ENCODE peak calls at places on chromosomes 2 and 18, in seven cellular contexts. One of them, this sample, is unnamed.

GRCh38 chr2:37343537-37344434 is 644 bp upstream of the QPCT start:
- DNase-seq in GM12865: no peak
- DNase-seq in RWPE1: peak; percentile 31
- DNase-seq in cardiac fibroblast: peak; percentile 69
- DNase-seq in chondrocyte: no peak
- DNase-seq in coronary artery: no peak
- DNase-seq in right atrium auricular region: no peak
- DNase-seq in this sample: no peak

GRCh38 chr2:239566162-239566994 is 165.6 kb upstream of the HDAC4 start:
- DNase-seq in GM12865: no peak
- DNase-seq in RWPE1: no peak
- DNase-seq in cardiac fibroblast: no peak
- DNase-seq in chondrocyte: no peak
- DNase-seq in coronary artery: peak; percentile 55
- DNase-seq in right atrium auricular region: no peak
- DNase-seq in this sample: no peak

GRCh38 chr2:174048238-174048637 is 83.1 kb upstream of the SP3 start:
- DNase-seq in GM12865: peak; percentile 28
- DNase-seq in RWPE1: no peak
- DNase-seq in cardiac fibroblast: no peak
- DNase-seq in chondrocyte: no peak
- DNase-seq in coronary artery: no peak
- DNase-seq in right atrium auricular region: no peak
- DNase-seq in this sample: peak; percentile 45

GRCh38 chr2:141348481-141348880 is 782.3 kb downstream of the LRP1B start:
- DNase-seq in GM12865: no peak
- DNase-seq in RWPE1: no peak
- DNase-seq in cardiac fibroblast: no peak
- DNase-seq in chondrocyte: no peak
- DNase-seq in coronary artery: no peak
- DNase-seq in right atrium auricular region: no peak
- DNase-seq in this sample: no peak

GRCh38 chr2:219402665-219403515 is 15.2 kb upstream of the DNPEP start:
- DNase-seq in GM12865: peak; percentile 70
- DNase-seq in RWPE1: peak; percentile 76
- DNase-seq in cardiac fibroblast: peak; percentile 91
- DNase-seq in chondrocyte: peak; percentile 47
- DNase-seq in coronary artery: no peak
- DNase-seq in right atrium auricular region: peak; percentile 80
- DNase-seq in this sample: peak; percentile 77

GRCh38 chr2:55862673-55863390 is 60.8 kb downstream of the EFEMP1 start:
- DNase-seq in GM12865: no peak
- DNase-seq in RWPE1: peak; percentile 88
- DNase-seq in cardiac fibroblast: peak; percentile 99
- DNase-seq in chondrocyte: no peak
- DNase-seq in coronary artery: peak; percentile 81
- DNase-seq in right atrium auricular region: peak; percentile 85
- DNase-seq in this sample: no peak

GRCh38 chr18:5207471-5207870 is 10.4 kb upstream of the AKAIN1 start:
- DNase-seq in GM12865: no peak
- DNase-seq in RWPE1: no peak
- DNase-seq in cardiac fibroblast: no peak
- DNase-seq in chondrocyte: no peak
- DNase-seq in coronary artery: no peak
- DNase-seq in right atrium auricular region: no peak
- DNase-seq in this sample: no peak

GRCh38 chr2:133452561-133452960 is 115.7 kb downstream of the NCKAP5 start:
- DNase-seq in GM12865: no peak
- DNase-seq in RWPE1: peak; percentile 66
- DNase-seq in cardiac fibroblast: no peak
- DNase-seq in chondrocyte: no peak
- DNase-seq in coronary artery: no peak
- DNase-seq in right atrium auricular region: no peak
- DNase-seq in this sample: no peak

GRCh38 chr2:67463810-67464209 is 66.7 kb downstream of the ETAA1 start:
- DNase-seq in GM12865: no peak
- DNase-seq in RWPE1: peak; percentile 92
- DNase-seq in cardiac fibroblast: no peak
- DNase-seq in chondrocyte: no peak
- DNase-seq in coronary artery: no peak
- DNase-seq in right atrium auricular region: no peak
- DNase-seq in this sample: no peak

GRCh38 chr2:79389475-79389874 is 123.4 kb upstream of the CTNNA2 start:
- DNase-seq in GM12865: no peak
- DNase-seq in RWPE1: no peak
- DNase-seq in cardiac fibroblast: no peak
- DNase-seq in chondrocyte: no peak
- DNase-seq in coronary artery: no peak
- DNase-seq in right atrium auricular region: no peak
- DNase-seq in this sample: no peak

GRCh38 chr2:43269074-43269572 is 42.7 kb upstream of the ZFP36L2 start:
- DNase-seq in GM12865: no peak
- DNase-seq in RWPE1: no peak
- DNase-seq in cardiac fibroblast: peak; percentile 98
- DNase-seq in chondrocyte: no peak
- DNase-seq in coronary artery: peak; percentile 98
- DNase-seq in right atrium auricular region: peak; percentile 98
- DNase-seq in this sample: no peak

GRCh38 chr2:172082944-172083718 is 2.2 kb upstream of the DLX1 start:
- DNase-seq in GM12865: no peak
- DNase-seq in RWPE1: no peak
- DNase-seq in cardiac fibroblast: no peak
- DNase-seq in chondrocyte: no peak
- DNase-seq in coronary artery: no peak
- DNase-seq in right atrium auricular region: no peak
- DNase-seq in this sample: peak; percentile 29

GRCh38 chr2:227106845-227107759 is 56.9 kb downstream of the COL4A4 start:
- DNase-seq in GM12865: peak; percentile 52
- DNase-seq in RWPE1: peak; percentile 38
- DNase-seq in cardiac fibroblast: peak; percentile 77
- DNase-seq in chondrocyte: no peak
- DNase-seq in coronary artery: no peak
- DNase-seq in right atrium auricular region: no peak
- DNase-seq in this sample: peak; percentile 24

DNA sequence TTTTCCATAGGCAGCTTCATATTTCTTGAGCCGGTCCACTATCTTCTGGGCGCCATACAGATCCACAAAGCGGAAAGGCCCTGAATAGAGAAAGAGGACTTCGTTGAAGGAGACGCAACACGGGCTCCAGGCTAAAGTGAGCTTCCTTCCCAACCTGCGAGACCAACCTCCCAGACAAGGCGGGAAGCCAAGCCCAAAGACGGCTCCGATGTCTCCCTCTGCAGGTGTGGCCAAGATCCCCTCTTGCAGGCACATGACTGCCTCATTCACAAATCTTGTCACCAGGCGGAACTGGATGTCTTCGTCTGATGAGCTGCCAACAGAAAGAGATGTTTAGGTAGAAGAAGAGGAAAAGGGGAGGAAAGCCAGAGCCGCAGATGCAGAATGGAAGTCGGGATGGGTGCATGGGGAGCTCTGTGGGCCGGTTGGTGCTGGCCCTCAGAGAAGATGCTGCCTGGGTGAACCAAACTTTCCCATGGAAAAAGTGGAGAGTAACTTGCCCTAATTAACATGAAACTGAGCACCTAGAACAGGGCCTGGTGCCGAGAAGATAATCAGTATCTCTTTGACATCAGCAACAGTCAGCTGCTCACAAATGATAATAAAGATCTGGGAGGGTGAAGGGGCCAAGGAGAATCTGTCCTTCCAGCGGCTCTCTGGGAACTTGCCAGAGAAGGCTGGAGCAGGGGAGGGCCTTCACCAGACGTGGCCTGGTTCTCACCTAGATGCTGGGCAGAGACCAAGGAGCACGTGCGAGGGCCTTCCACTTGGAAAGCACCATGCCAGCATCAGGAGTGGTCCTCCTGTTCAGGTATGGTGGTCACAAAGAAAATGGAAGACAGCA is 18.6 kb downstream of the GAREM2 start:
- DNase-seq in GM12865: no peak
- DNase-seq in RWPE1: no peak
- DNase-seq in cardiac fibroblast: no peak
- DNase-seq in chondrocyte: no peak
- DNase-seq in coronary artery: no peak
- DNase-seq in right atrium auricular region: no peak
- DNase-seq in this sample: no peak
- TF ChIP-seq CTCF in GM12865: no peak
- TF ChIP-seq CTCF in RWPE1: no peak
- TF ChIP-seq CTCF in cardiac fibroblast: no peak
- TF ChIP-seq CTCF in chondrocyte: no peak
- TF ChIP-seq CTCF in coronary artery: no peak
- TF ChIP-seq CTCF in right atrium auricular region: no peak
- TF ChIP-seq CTCF in this sample: no peak

DNA sequence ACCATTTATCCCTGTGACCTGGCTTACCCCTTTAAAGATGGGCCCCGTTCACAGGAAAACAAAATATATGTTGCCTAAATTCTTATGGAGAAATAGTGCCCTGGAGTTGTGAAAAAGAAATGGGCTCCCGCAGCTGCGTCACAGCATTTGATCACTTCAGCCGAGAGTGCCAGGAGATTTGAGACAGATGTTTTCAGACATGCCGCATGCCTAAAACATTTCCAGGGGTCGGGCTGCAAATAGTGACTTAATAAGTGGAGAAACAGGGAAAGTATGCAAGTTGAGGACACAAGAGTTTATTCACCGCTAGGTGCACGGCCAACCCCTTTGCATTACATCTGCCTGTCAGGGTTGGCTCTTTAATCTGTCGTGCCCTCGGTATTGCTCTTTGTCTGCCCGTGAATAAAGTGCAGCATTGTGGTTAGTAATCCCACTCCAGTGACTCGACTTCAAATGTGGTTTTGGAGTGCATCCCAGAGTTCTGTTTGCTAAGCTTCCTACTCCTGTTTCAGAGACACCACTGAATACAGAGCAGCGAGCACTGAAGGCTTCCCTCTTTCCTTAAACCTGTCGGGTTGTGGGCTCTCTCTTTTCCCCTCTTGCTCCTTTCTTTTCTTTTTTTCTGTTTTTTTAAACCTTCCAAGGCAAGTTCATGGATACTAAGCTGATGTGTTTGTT is 187.5 kb downstream of the LTBP1 start:
- DNase-seq in GM12865: no peak
- DNase-seq in RWPE1: peak; percentile 71
- DNase-seq in cardiac fibroblast: peak; percentile 95
- DNase-seq in chondrocyte: no peak
- DNase-seq in coronary artery: peak; percentile 93
- DNase-seq in right atrium auricular region: peak; percentile 89
- DNase-seq in this sample: no peak
- TF ChIP-seq CTCF in GM12865: no peak
- TF ChIP-seq CTCF in RWPE1: peak; percentile 19
- TF ChIP-seq CTCF in cardiac fibroblast: peak; percentile 29
- TF ChIP-seq CTCF in chondrocyte: peak; percentile 67
- TF ChIP-seq CTCF in coronary artery: no peak
- TF ChIP-seq CTCF in right atrium auricular region: no peak
- TF ChIP-seq CTCF in this sample: no peak

GRCh38 chr18:32461704-32462272 is 8.9 kb downstream of the GAREM1 start:
- DNase-seq in GM12865: no peak
- DNase-seq in RWPE1: no peak
- DNase-seq in cardiac fibroblast: no peak
- DNase-seq in chondrocyte: no peak
- DNase-seq in coronary artery: no peak
- DNase-seq in right atrium auricular region: no peak
- DNase-seq in this sample: no peak
- TF ChIP-seq CTCF in GM12865: no peak
- TF ChIP-seq CTCF in RWPE1: no peak
- TF ChIP-seq CTCF in cardiac fibroblast: peak; percentile 3
- TF ChIP-seq CTCF in chondrocyte: peak; percentile 43
- TF ChIP-seq CTCF in coronary artery: no peak
- TF ChIP-seq CTCF in right atrium auricular region: no peak
- TF ChIP-seq CTCF in this sample: no peak

GRCh38 chr18:36398419-36398818 is 100.9 kb downstream of the FHOD3 start:
- DNase-seq in GM12865: no peak
- DNase-seq in RWPE1: no peak
- DNase-seq in cardiac fibroblast: peak; percentile 11
- DNase-seq in chondrocyte: no peak
- DNase-seq in coronary artery: no peak
- DNase-seq in right atrium auricular region: no peak
- DNase-seq in this sample: no peak
- TF ChIP-seq CTCF in GM12865: no peak
- TF ChIP-seq CTCF in RWPE1: no peak
- TF ChIP-seq CTCF in cardiac fibroblast: no peak
- TF ChIP-seq CTCF in chondrocyte: no peak
- TF ChIP-seq CTCF in coronary artery: no peak
- TF ChIP-seq CTCF in right atrium auricular region: no peak
- TF ChIP-seq CTCF in this sample: no peak

DNA sequence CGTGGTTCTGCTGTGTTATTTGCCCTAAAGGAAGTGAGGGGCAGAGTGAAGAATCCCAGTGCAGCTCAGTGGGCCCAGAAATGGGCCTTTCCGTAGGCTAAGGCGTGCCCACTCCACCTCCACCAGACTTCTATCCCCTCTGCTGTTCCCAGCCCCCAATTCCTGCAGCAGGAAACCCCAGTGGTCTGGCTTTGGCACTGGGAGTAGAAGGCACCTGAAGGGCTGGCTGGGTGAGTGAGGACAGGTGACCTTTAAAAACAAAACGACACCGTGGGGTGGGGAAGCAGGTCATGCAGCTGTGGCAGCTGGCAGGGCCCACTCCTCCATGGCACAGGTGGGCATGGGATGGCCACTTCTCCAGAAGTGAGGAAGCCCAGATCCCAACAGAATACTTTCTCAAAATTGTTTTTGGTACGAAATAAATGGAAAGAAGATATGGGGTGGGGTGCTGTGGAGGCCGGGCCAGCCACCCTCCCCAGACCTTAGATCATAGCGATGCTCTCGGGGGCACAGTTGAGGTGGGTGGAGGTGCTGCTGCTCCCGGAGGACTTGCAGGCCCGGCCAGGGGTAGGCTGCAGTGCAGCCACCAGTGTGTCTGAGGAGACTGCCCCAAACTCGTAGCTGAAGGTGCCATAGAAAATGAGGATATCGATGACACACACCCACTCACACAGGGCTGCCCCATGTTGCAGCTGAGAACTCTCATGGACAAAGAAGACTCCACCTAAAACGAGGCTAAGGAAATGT is 3.2 kb downstream of the RNF181 start:
- DNase-seq in GM12865: no peak
- DNase-seq in RWPE1: no peak
- DNase-seq in cardiac fibroblast: no peak
- DNase-seq in chondrocyte: no peak
- DNase-seq in coronary artery: no peak
- DNase-seq in right atrium auricular region: no peak
- DNase-seq in this sample: no peak
- TF ChIP-seq CTCF in GM12865: no peak
- TF ChIP-seq CTCF in RWPE1: no peak
- TF ChIP-seq CTCF in cardiac fibroblast: no peak
- TF ChIP-seq CTCF in chondrocyte: no peak
- TF ChIP-seq CTCF in coronary artery: no peak
- TF ChIP-seq CTCF in right atrium auricular region: no peak
- TF ChIP-seq CTCF in this sample: no peak

GRCh38 chr2:200703132-200703925 is 108.4 kb upstream of the BZW1 start:
- DNase-seq in GM12865: peak; percentile 64
- DNase-seq in RWPE1: peak; percentile 46
- DNase-seq in cardiac fibroblast: peak; percentile 91
- DNase-seq in chondrocyte: no peak
- DNase-seq in coronary artery: no peak
- DNase-seq in right atrium auricular region: no peak
- DNase-seq in this sample: peak; percentile 17
- TF ChIP-seq CTCF in GM12865: peak; percentile 34
- TF ChIP-seq CTCF in RWPE1: peak; percentile 49
- TF ChIP-seq CTCF in cardiac fibroblast: peak; percentile 49
- TF ChIP-seq CTCF in chondrocyte: peak; percentile 95
- TF ChIP-seq CTCF in coronary artery: peak; percentile 34
- TF ChIP-seq CTCF in right atrium auricular region: peak; percentile 41
- TF ChIP-seq CTCF in this sample: peak; percentile 52